ENCODE peak calls at places on chromosome 13, in ten cellular contexts. One of them, this sample, is unnamed.

GRCh38 chr13:38002596-38002995 is 133.0 kb upstream of the TRPC4 start:
- DNase-seq in cardiac fibroblast: no peak
- DNase-seq in astrocyte: no peak
- DNase-seq in NCI-H524: no peak
- DNase-seq in SJCRH30: no peak
- DNase-seq in omental fat pad: no peak
- DNase-seq in AG10803: no peak
- DNase-seq in H54: no peak
- DNase-seq in HTR-8/SVneo: no peak
- DNase-seq in GF-D8: no peak
- DNase-seq in this sample: no peak

GRCh38 chr13:78241278-78241919 is 322.8 kb upstream of the EDNRB start:
- DNase-seq in H54: peak
- DNase-seq in GF-D8: no peak
- DNase-seq in astrocyte: peak
- DNase-seq in NCI-H524: peak
- DNase-seq in AG10803: peak
- DNase-seq in SJCRH30: peak
- DNase-seq in cardiac fibroblast: peak
- DNase-seq in HTR-8/SVneo: peak
- DNase-seq in omental fat pad: no peak
- DNase-seq in this sample: no peak

GRCh38 chr13:34913040-34913439 is 29.0 kb upstream of the NBEA start:
- DNase-seq in NCI-H524: no peak
- DNase-seq in cardiac fibroblast: peak
- DNase-seq in AG10803: peak
- DNase-seq in astrocyte: no peak
- DNase-seq in H54: peak
- DNase-seq in GF-D8: no peak
- DNase-seq in SJCRH30: peak
- DNase-seq in HTR-8/SVneo: peak
- DNase-seq in omental fat pad: no peak
- DNase-seq in this sample: no peak

GRCh38 chr13:90414691-90415596 is 932.5 kb upstream of the MIR17HG start:
- DNase-seq in astrocyte: peak
- DNase-seq in AG10803: peak
- DNase-seq in GF-D8: no peak
- DNase-seq in SJCRH30: peak
- DNase-seq in H54: peak
- DNase-seq in NCI-H524: no peak
- DNase-seq in HTR-8/SVneo: peak
- DNase-seq in cardiac fibroblast: peak
- DNase-seq in omental fat pad: no peak
- DNase-seq in this sample: no peak

GRCh38 chr13:114035583-114036501 is 62.0 kb upstream of the C13orf46 start:
- DNase-seq in HTR-8/SVneo: no peak
- DNase-seq in GF-D8: no peak
- DNase-seq in cardiac fibroblast: no peak
- DNase-seq in NCI-H524: no peak
- DNase-seq in omental fat pad: no peak
- DNase-seq in H54: no peak
- DNase-seq in SJCRH30: peak
- DNase-seq in astrocyte: peak
- DNase-seq in AG10803: peak
- DNase-seq in this sample: no peak

GRCh38 chr13:23901365-23901764 is 4.1 kb upstream of the C1QTNF9B start:
- DNase-seq in SJCRH30: no peak
- DNase-seq in NCI-H524: no peak
- DNase-seq in H54: no peak
- DNase-seq in omental fat pad: no peak
- DNase-seq in HTR-8/SVneo: peak
- DNase-seq in GF-D8: no peak
- DNase-seq in AG10803: no peak
- DNase-seq in cardiac fibroblast: no peak
- DNase-seq in astrocyte: peak
- DNase-seq in this sample: no peak

GRCh38 chr13:85230754-85231153 is 568.5 kb downstream of the SLITRK6 start:
- DNase-seq in NCI-H524: no peak
- DNase-seq in SJCRH30: no peak
- DNase-seq in GF-D8: no peak
- DNase-seq in astrocyte: no peak
- DNase-seq in HTR-8/SVneo: no peak
- DNase-seq in AG10803: no peak
- DNase-seq in H54: no peak
- DNase-seq in omental fat pad: no peak
- DNase-seq in cardiac fibroblast: no peak
- DNase-seq in this sample: no peak

GRCh38 chr13:43304945-43305344 is 281.6 kb downstream of the DNAJC15 start:
- DNase-seq in cardiac fibroblast: no peak
- DNase-seq in HTR-8/SVneo: no peak
- DNase-seq in omental fat pad: no peak
- DNase-seq in AG10803: no peak
- DNase-seq in astrocyte: no peak
- DNase-seq in GF-D8: no peak
- DNase-seq in H54: no peak
- DNase-seq in NCI-H524: peak
- DNase-seq in SJCRH30: no peak
- DNase-seq in this sample: no peak

GRCh38 chr13:42885325-42885724 is 103.9 kb downstream of the FAM216B start:
- DNase-seq in cardiac fibroblast: no peak
- DNase-seq in GF-D8: no peak
- DNase-seq in AG10803: no peak
- DNase-seq in NCI-H524: no peak
- DNase-seq in SJCRH30: peak
- DNase-seq in astrocyte: no peak
- DNase-seq in H54: no peak
- DNase-seq in omental fat pad: no peak
- DNase-seq in HTR-8/SVneo: no peak
- DNase-seq in this sample: no peak

GRCh38 chr13:60392136-60392535 is 4.9 kb upstream of the TDRD3 start:
- DNase-seq in AG10803: no peak
- DNase-seq in astrocyte: no peak
- DNase-seq in SJCRH30: no peak
- DNase-seq in GF-D8: no peak
- DNase-seq in omental fat pad: no peak
- DNase-seq in cardiac fibroblast: no peak
- DNase-seq in NCI-H524: no peak
- DNase-seq in HTR-8/SVneo: no peak
- DNase-seq in H54: no peak
- DNase-seq in this sample: no peak

GRCh38 chr13:26583662-26584061 is 26.2 kb downstream of the WASF3 start:
- DNase-seq in HTR-8/SVneo: no peak
- DNase-seq in SJCRH30: no peak
- DNase-seq in NCI-H524: peak
- DNase-seq in omental fat pad: no peak
- DNase-seq in H54: no peak
- DNase-seq in AG10803: no peak
- DNase-seq in GF-D8: no peak
- DNase-seq in astrocyte: no peak
- DNase-seq in cardiac fibroblast: no peak
- DNase-seq in this sample: no peak

GRCh38 chr13:111948281-111948680 is 118.7 kb upstream of the SOX1 start:
- DNase-seq in AG10803: no peak
- DNase-seq in cardiac fibroblast: no peak
- DNase-seq in H54: no peak
- DNase-seq in HTR-8/SVneo: no peak
- DNase-seq in GF-D8: no peak
- DNase-seq in NCI-H524: no peak
- DNase-seq in astrocyte: no peak
- DNase-seq in omental fat pad: no peak
- DNase-seq in SJCRH30: no peak
- DNase-seq in this sample: no peak

GRCh38 chr13:62747629-62748028 is 1332.0 kb upstream of the PCDH20 start:
- DNase-seq in NCI-H524: no peak
- DNase-seq in omental fat pad: no peak
- DNase-seq in cardiac fibroblast: no peak
- DNase-seq in AG10803: no peak
- DNase-seq in GF-D8: no peak
- DNase-seq in astrocyte: no peak
- DNase-seq in HTR-8/SVneo: peak
- DNase-seq in SJCRH30: peak
- DNase-seq in H54: no peak
- DNase-seq in this sample: no peak

GRCh38 chr13:98998831-98999634 is 21.2 kb upstream of the DOCK9 start:
- DNase-seq in SJCRH30: no peak
- DNase-seq in GF-D8: no peak
- DNase-seq in HTR-8/SVneo: no peak
- DNase-seq in NCI-H524: no peak
- DNase-seq in omental fat pad: no peak
- DNase-seq in cardiac fibroblast: no peak
- DNase-seq in AG10803: peak
- DNase-seq in astrocyte: peak
- DNase-seq in H54: no peak
- DNase-seq in this sample: no peak

GRCh38 chr13:104006625-104007061 is 940.4 kb upstream of the SLC10A2 start:
- DNase-seq in HTR-8/SVneo: no peak
- DNase-seq in cardiac fibroblast: peak
- DNase-seq in astrocyte: peak
- DNase-seq in omental fat pad: no peak
- DNase-seq in NCI-H524: no peak
- DNase-seq in H54: no peak
- DNase-seq in GF-D8: no peak
- DNase-seq in AG10803: no peak
- DNase-seq in SJCRH30: peak
- DNase-seq in this sample: no peak

GRCh38 chr13:41942462-41943094 is 18.3 kb downstream of the VWA8 start:
- DNase-seq in HTR-8/SVneo: peak
- DNase-seq in H54: no peak
- DNase-seq in NCI-H524: peak
- DNase-seq in SJCRH30: no peak
- DNase-seq in omental fat pad: no peak
- DNase-seq in cardiac fibroblast: peak
- DNase-seq in AG10803: peak
- DNase-seq in GF-D8: no peak
- DNase-seq in astrocyte: peak
- DNase-seq in this sample: no peak

GRCh38 chr13:77678691-77679090 is 18.8 kb upstream of the SLAIN1 start:
- DNase-seq in AG10803: no peak
- DNase-seq in SJCRH30: peak
- DNase-seq in omental fat pad: no peak
- DNase-seq in cardiac fibroblast: no peak
- DNase-seq in astrocyte: no peak
- DNase-seq in NCI-H524: no peak
- DNase-seq in HTR-8/SVneo: no peak
- DNase-seq in H54: no peak
- DNase-seq in GF-D8: no peak
- DNase-seq in this sample: no peak

GRCh38 chr13:23399254-23399796 is 34.2 kb downstream of the SACS start:
- DNase-seq in GF-D8: no peak
- DNase-seq in AG10803: no peak
- DNase-seq in cardiac fibroblast: no peak
- DNase-seq in NCI-H524: no peak
- DNase-seq in SJCRH30: no peak
- DNase-seq in omental fat pad: no peak
- DNase-seq in HTR-8/SVneo: no peak
- DNase-seq in H54: no peak
- DNase-seq in astrocyte: no peak
- DNase-seq in this sample: peak

GRCh38 chr13:63455938-63456337 is 2040.3 kb upstream of the PCDH20 start:
- DNase-seq in NCI-H524: no peak
- DNase-seq in astrocyte: no peak
- DNase-seq in GF-D8: no peak
- DNase-seq in HTR-8/SVneo: no peak
- DNase-seq in SJCRH30: peak
- DNase-seq in H54: no peak
- DNase-seq in cardiac fibroblast: no peak
- DNase-seq in AG10803: no peak
- DNase-seq in omental fat pad: no peak
- DNase-seq in this sample: no peak

GRCh38 chr13:67736646-67737420 is 506.7 kb upstream of the PCDH9 start:
- DNase-seq in NCI-H524: peak
- DNase-seq in HTR-8/SVneo: peak
- DNase-seq in GF-D8: no peak
- DNase-seq in SJCRH30: peak
- DNase-seq in AG10803: peak
- DNase-seq in cardiac fibroblast: peak
- DNase-seq in astrocyte: peak
- DNase-seq in omental fat pad: no peak
- DNase-seq in H54: no peak
- DNase-seq in this sample: no peak

GRCh38 chr13:54261856-54262255 is 1233.2 kb downstream of the OLFM4 start:
- DNase-seq in NCI-H524: no peak
- DNase-seq in SJCRH30: no peak
- DNase-seq in cardiac fibroblast: no peak
- DNase-seq in AG10803: no peak
- DNase-seq in H54: no peak
- DNase-seq in GF-D8: no peak
- DNase-seq in HTR-8/SVneo: no peak
- DNase-seq in omental fat pad: no peak
- DNase-seq in astrocyte: no peak
- DNase-seq in this sample: no peak

GRCh38 chr13:43804461-43805070 is 17.8 kb upstream of the ENOX1 start:
- DNase-seq in H54: no peak
- DNase-seq in cardiac fibroblast: peak
- DNase-seq in GF-D8: peak
- DNase-seq in astrocyte: peak
- DNase-seq in omental fat pad: no peak
- DNase-seq in NCI-H524: peak
- DNase-seq in AG10803: peak
- DNase-seq in HTR-8/SVneo: no peak
- DNase-seq in SJCRH30: peak
- DNase-seq in this sample: no peak

GRCh38 chr13:95360464-95361097 is 59.3 kb upstream of the ABCC4 start:
- DNase-seq in astrocyte: peak
- DNase-seq in AG10803: no peak
- DNase-seq in cardiac fibroblast: no peak
- DNase-seq in SJCRH30: no peak
- DNase-seq in omental fat pad: no peak
- DNase-seq in GF-D8: no peak
- DNase-seq in HTR-8/SVneo: no peak
- DNase-seq in H54: no peak
- DNase-seq in NCI-H524: no peak
- DNase-seq in this sample: no peak

GRCh38 chr13:55577847-55578210 is 1562.9 kb upstream of the PRR20A start:
- DNase-seq in H54: no peak
- DNase-seq in NCI-H524: no peak
- DNase-seq in astrocyte: no peak
- DNase-seq in cardiac fibroblast: no peak
- DNase-seq in omental fat pad: no peak
- DNase-seq in AG10803: no peak
- DNase-seq in GF-D8: no peak
- DNase-seq in SJCRH30: no peak
- DNase-seq in HTR-8/SVneo: no peak
- DNase-seq in this sample: no peak

GRCh38 chr13:82800391-82800790 is 1081.9 kb downstream of the SLITRK1 start:
- DNase-seq in GF-D8: no peak
- DNase-seq in SJCRH30: no peak
- DNase-seq in HTR-8/SVneo: no peak
- DNase-seq in H54: no peak
- DNase-seq in omental fat pad: no peak
- DNase-seq in cardiac fibroblast: no peak
- DNase-seq in AG10803: peak
- DNase-seq in astrocyte: peak
- DNase-seq in NCI-H524: no peak
- DNase-seq in this sample: no peak

GRCh38 chr13:28492527-28493367 is 2.2 kb downstream of the FLT1 start:
- DNase-seq in GF-D8: no peak
- DNase-seq in astrocyte: no peak
- DNase-seq in NCI-H524: no peak
- DNase-seq in omental fat pad: no peak
- DNase-seq in H54: no peak
- DNase-seq in HTR-8/SVneo: no peak
- DNase-seq in AG10803: no peak
- DNase-seq in cardiac fibroblast: no peak
- DNase-seq in SJCRH30: no peak
- DNase-seq in this sample: no peak

GRCh38 chr13:42924290-42924803 is 67.7 kb downstream of the EPSTI1 start:
- DNase-seq in SJCRH30: peak
- DNase-seq in H54: no peak
- DNase-seq in AG10803: no peak
- DNase-seq in HTR-8/SVneo: no peak
- DNase-seq in cardiac fibroblast: no peak
- DNase-seq in GF-D8: no peak
- DNase-seq in NCI-H524: no peak
- DNase-seq in astrocyte: no peak
- DNase-seq in omental fat pad: no peak
- DNase-seq in this sample: no peak

GRCh38 chr13:21111546-21111945 is 50.2 kb upstream of the LATS2 start:
- DNase-seq in SJCRH30: no peak
- DNase-seq in omental fat pad: no peak
- DNase-seq in HTR-8/SVneo: no peak
- DNase-seq in AG10803: no peak
- DNase-seq in cardiac fibroblast: no peak
- DNase-seq in H54: no peak
- DNase-seq in NCI-H524: no peak
- DNase-seq in GF-D8: no peak
- DNase-seq in astrocyte: no peak
- DNase-seq in this sample: no peak

This sample was measured in esophagus muscularis mucosa.